ENCODE peak calls at places on chromosome 16, in five cellular contexts. G is substantia nigra, K is neuronal stem cell, J is ascending aorta, S is ovary. P is an unnamed sample.

GRCh38 chr16:69040144-69040909 is 65.1 kb upstream of the HAS3 start:
- DNase-seq in S (no peak), G (no peak), J (no peak), K (no peak), P (no peak)

GRCh38 chr16:78742501-78743283 is 643.2 kb downstream of the WWOX start:
- DNase-seq in J (peak; percentile 26), G (no peak), S (no peak), K (no peak), P (no peak)

GRCh38 chr16:50863673-50864144 is 121.8 kb downstream of the CYLD start:
- DNase-seq in G (no peak), J (no peak), K (no peak), S (no peak), P (no peak)

GRCh38 chr16:69410285-69410990 is 14.0 kb upstream of the CYB5B start:
- DNase-seq in K (no peak), S (no peak), J (no peak), G (no peak), P (no peak)

GRCh38 chr16:50153648-50154368 is 702 bp downstream of the TENT4B start:
- DNase-seq in K (no peak), G (peak; percentile 39), J (no peak), S (peak; percentile 46), P (peak; percentile 80)

GRCh38 chr16:87201777-87202176 is 115.4 kb downstream of the C16orf95 start:
- DNase-seq in S (no peak), G (no peak), K (no peak), J (no peak), P (no peak)

GRCh38 chr16:25038239-25038954 is 23.2 kb upstream of the ARHGAP17 start:
- DNase-seq in S (no peak), G (no peak), K (no peak), J (no peak), P (no peak)

GRCh38 chr16:84039696-84040095 is 2.9 kb downstream of the SLC38A8 start:
- DNase-seq in K (no peak), G (no peak), S (no peak), J (no peak), P (no peak)

GRCh38 chr16:20853076-20853597 is 46.8 kb downstream of the REXO5 start:
- DNase-seq in J (no peak), S (no peak), K (no peak), G (no peak), P (no peak)

GRCh38 chr16:77680496-77680895 is 41.8 kb upstream of the NUDT7 start:
- DNase-seq in G (no peak), S (no peak), J (no peak), K (no peak), P (no peak)

GRCh38 chr16:64791756-64792155 is 330.1 kb downstream of the CDH11 start:
- DNase-seq in J (no peak), G (no peak), K (no peak), S (no peak), P (no peak)

GRCh38 chr16:76483510-76483909 is 206.3 kb downstream of the CNTNAP4 start:
- DNase-seq in K (no peak), S (no peak), G (no peak), J (no peak), P (no peak)

GRCh38 chr16:55779391-55780094 is 53.4 kb downstream of the CES1 start:
- DNase-seq in J (no peak), K (no peak), S (no peak), G (no peak), P (no peak)

GRCh38 chr16:86878290-86879160 is 300.2 kb downstream of the FOXL1 start:
- DNase-seq in G (no peak), K (no peak), S (no peak), J (no peak), P (no peak)

GRCh38 chr16:19359556-19359955 is 58.1 kb upstream of the TMC5 start:
- DNase-seq in S (no peak), K (no peak), J (no peak), G (no peak), P (no peak)

GRCh38 chr16:16042076-16042475 is 92.7 kb downstream of the ABCC1 start:
- DNase-seq in S (no peak), K (no peak), G (no peak), J (no peak), P (no peak)

GRCh38 chr16:53581784-53582183 is 78.8 kb upstream of the AKTIP start:
- DNase-seq in G (no peak), S (no peak), J (no peak), K (no peak), P (no peak)

GRCh38 chr16:87101903-87102302 is 215.3 kb downstream of the C16orf95 start:
- DNase-seq in G (no peak), K (no peak), J (no peak), S (no peak), P (no peak)

GRCh38 chr16:15874745-15875314 is 13.6 kb downstream of the CEP20 start:
- DNase-seq in G (no peak), K (peak; percentile 31), J (no peak), S (peak; percentile 56), P (peak; percentile 31)

GRCh38 chr16:49620868-49621239 is 235.1 kb downstream of the ZNF423 start:
- DNase-seq in J (no peak), S (peak; percentile 76), G (no peak), K (no peak), P (no peak)

GRCh38 chr16:2278272-2278608 is 10.3 kb upstream of the RNPS1 start:
- DNase-seq in G (no peak), J (no peak), K (no peak), S (no peak), P (no peak)

GRCh38 chr16:67555795-67556212 is 6.5 kb upstream of the CTCF start:
- DNase-seq in J (no peak), S (no peak), K (no peak), G (no peak), P (no peak)

GRCh38 chr16:78703951-78704350 is 604.5 kb downstream of the WWOX start:
- DNase-seq in K (no peak), S (no peak), J (no peak), G (no peak), P (no peak)

GRCh38 chr16:30680326-30680725 is 18.6 kb upstream of the SRCAP start:
- DNase-seq in G (no peak), K (no peak), J (no peak), S (no peak), P (no peak)

GRCh38 chr16:71230122-71230845 is at the start of gene HYDIN:
- DNase-seq in G (peak; percentile 3), J (no peak), K (peak; percentile 88), S (peak; percentile 26), P (peak; percentile 34)

GRCh38 chr16:30720086-30720485 is 21.1 kb downstream of the SRCAP start:
- DNase-seq in J (no peak), K (no peak), G (no peak), S (no peak), P (no peak)

GRCh38 chr16:78290498-78291271 is 191.2 kb downstream of the WWOX start:
- DNase-seq in S (no peak), G (no peak), J (no peak), K (no peak), P (no peak)

DNA sequence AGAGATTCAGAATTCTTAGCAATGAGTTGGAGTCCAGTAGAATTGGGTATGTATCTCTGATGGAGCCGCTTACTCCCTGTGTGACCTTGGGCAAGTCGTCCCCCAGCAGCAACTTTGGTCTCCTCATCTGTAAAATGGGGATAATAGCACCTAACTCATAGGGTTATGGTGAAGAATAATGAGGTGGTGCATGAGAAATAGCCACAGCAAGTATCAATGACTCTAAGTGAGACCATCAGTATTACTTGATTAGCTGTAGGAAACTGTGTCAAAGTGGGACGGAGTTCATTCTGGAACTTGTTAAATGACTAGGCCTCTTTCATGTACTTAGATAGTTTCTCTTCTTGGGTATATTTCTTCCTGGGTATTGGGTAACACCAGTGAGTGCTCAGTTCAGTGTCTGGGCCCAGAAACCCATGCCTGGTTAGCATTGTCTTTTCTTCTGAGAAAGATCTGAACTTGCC is 6.4 kb downstream of the PRKCB start:
- DNase-seq in G (no peak), K (no peak), J (no peak), S (no peak), P (no peak)
- H3K27ac ChIP-seq in G (no peak overlapping the region), K (no peak overlapping the region), J (no peak overlapping the region), S (no peak overlapping the region), P (no peak overlapping the region)

DNA sequence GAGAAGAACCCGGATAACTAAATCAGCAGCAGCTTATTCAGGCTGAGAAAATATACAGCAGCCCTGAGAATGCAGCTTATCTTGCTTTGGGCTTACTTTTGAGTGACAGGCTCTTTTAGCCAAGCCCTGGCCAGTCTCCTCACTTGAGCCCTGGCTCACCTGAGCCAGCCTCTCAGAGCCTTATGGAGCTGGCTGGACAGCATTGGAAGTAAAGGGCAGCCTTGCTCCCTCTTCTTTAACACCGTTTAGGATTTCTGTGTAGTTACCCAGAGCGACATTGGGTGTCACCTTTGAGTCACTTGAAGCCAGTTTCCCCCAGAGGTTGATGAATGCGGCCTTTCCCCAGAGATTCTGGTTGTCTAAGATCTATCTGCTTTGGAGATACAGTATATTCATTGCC is 7.7 kb upstream of the NPIPB2 start:
- DNase-seq in G (no peak), K (peak; percentile 30), S (no peak), J (no peak), P (peak; percentile 4)
- H3K27ac ChIP-seq in G (no peak overlapping the region), K (no peak overlapping the region), S (no peak overlapping the region), J (no peak overlapping the region), P (no peak overlapping the region)

GRCh38 chr16:4314532-4315184 is 1.2 kb upstream of the GLIS2 start:
- DNase-seq in S (peak; percentile 77), J (no peak), K (no peak), G (no peak), P (no peak)
- H3K27ac ChIP-seq in S (peak overlapping the region; percentile 97), J (peak overlapping the region; percentile 94), K (no peak overlapping the region), G (peak overlapping the region; percentile 59), P (no peak overlapping the region)

GRCh38 chr16:85607331-85607765 is 5.8 kb upstream of the GSE1 start:
- DNase-seq in J (no peak), G (no peak), K (peak; percentile 48), S (no peak), P (no peak)

GRCh38 chr16:85607796-85608514 is 5.2 kb upstream of the GSE1 start:
- DNase-seq in K (no peak), S (no peak), G (no peak), J (no peak), P (no peak)

GRCh38 chr16:85608515-85608885 is 4.6 kb upstream of the GSE1 start:
- DNase-seq in G (no peak), K (no peak), J (no peak), S (no peak), P (no peak)

GRCh38 chr16:85605912-85606841 is 6.9 kb upstream of the GSE1 start:
- DNase-seq in K (no peak), S (no peak), G (no peak), J (no peak), P (no peak)

DNA sequence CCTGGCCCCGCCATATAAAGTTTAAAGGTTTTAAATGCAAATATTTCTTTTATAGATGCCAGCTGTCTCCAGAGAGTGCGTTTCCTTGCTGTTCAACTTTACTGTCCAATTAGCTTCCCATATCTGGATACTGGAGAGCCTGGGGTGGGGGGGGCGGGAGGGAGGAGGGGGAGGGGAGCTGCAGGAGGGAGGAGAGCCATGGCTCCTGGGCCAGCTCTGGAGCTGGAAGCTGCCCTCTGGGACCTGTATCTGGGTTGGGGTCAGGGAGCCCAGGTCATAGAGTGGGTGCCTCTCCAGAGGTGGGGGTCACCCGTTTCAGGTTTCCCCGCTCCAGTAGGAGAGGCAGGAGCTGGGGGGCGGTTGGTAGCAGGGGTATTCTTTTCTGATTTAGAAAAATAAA is 6.2 kb upstream of the GSE1 start:
- DNase-seq in J (no peak), K (no peak), G (no peak), S (no peak), P (no peak)
- H3K27ac ChIP-seq in J (no peak overlapping the region), K (no peak overlapping the region), G (no peak overlapping the region), S (no peak overlapping the region), P (no peak overlapping the region)

GRCh38 chr16:4801962-4802658 is at the start of gene ROGDI:
- DNase-seq in J (peak; percentile 46), S (peak; percentile 81), G (no peak), K (peak; percentile 74), P (peak; percentile 73)
- H3K27ac ChIP-seq in J (peak within 1 kb of the TSS; percentile 67), S (peak within 1 kb of the TSS; percentile 72), G (peak within 1 kb of the TSS; percentile 99), K (peak within 1 kb of the TSS; percentile 98), P (peak within 1 kb of the TSS; percentile 97)

P was measured in caudate nucleus.